ENCODE peak calls at places on chromosome 6, in four cellular contexts. One of them, this sample, is unnamed.

GRCh38 chr6:155201461-155202226 is 62.2 kb upstream of the CLDN20 start:
- DNase-seq in NB4: no peak
- DNase-seq in WTC11: no peak
- DNase-seq in stimulated activated CD8-positive, alpha-beta memory T cell treated with anti-CD3 and anti-CD28 coated beads, Interleukin-12 subunit alpha, Interleukin-12 subunit beta, amount 100 ng/mL, for 4 hours: no peak
- DNase-seq in this sample: no peak

GRCh38 chr6:135922170-135922569 is 70.7 kb downstream of the PDE7B start:
- DNase-seq in NB4: peak
- DNase-seq in WTC11: no peak
- DNase-seq in stimulated activated CD8-positive, alpha-beta memory T cell treated with anti-CD3 and anti-CD28 coated beads, Interleukin-12 subunit alpha, Interleukin-12 subunit beta, amount 100 ng/mL, for 4 hours: no peak
- DNase-seq in this sample: no peak

GRCh38 chr6:112806163-112806900 is 459.2 kb downstream of the RFPL4B start:
- DNase-seq in NB4: no peak
- DNase-seq in WTC11: no peak
- DNase-seq in stimulated activated CD8-positive, alpha-beta memory T cell treated with anti-CD3 and anti-CD28 coated beads, Interleukin-12 subunit alpha, Interleukin-12 subunit beta, amount 100 ng/mL, for 4 hours: no peak
- DNase-seq in this sample: no peak

GRCh38 chr6:21836292-21836691 is 242.7 kb downstream of the SOX4 start:
- DNase-seq in NB4: no peak
- DNase-seq in WTC11: no peak
- DNase-seq in stimulated activated CD8-positive, alpha-beta memory T cell treated with anti-CD3 and anti-CD28 coated beads, Interleukin-12 subunit alpha, Interleukin-12 subunit beta, amount 100 ng/mL, for 4 hours: no peak
- DNase-seq in this sample: no peak

GRCh38 chr6:166275714-166276166 is 32.5 kb downstream of the PRR18 start:
- DNase-seq in NB4: peak
- DNase-seq in WTC11: peak
- DNase-seq in stimulated activated CD8-positive, alpha-beta memory T cell treated with anti-CD3 and anti-CD28 coated beads, Interleukin-12 subunit alpha, Interleukin-12 subunit beta, amount 100 ng/mL, for 4 hours: peak
- DNase-seq in this sample: peak

GRCh38 chr6:5012531-5012930 is 8.7 kb upstream of the RPP40 start:
- DNase-seq in NB4: peak
- DNase-seq in WTC11: no peak
- DNase-seq in stimulated activated CD8-positive, alpha-beta memory T cell treated with anti-CD3 and anti-CD28 coated beads, Interleukin-12 subunit alpha, Interleukin-12 subunit beta, amount 100 ng/mL, for 4 hours: no peak
- DNase-seq in this sample: peak

GRCh38 chr6:167420858-167421766 is 96.2 kb downstream of the TTLL2 start:
- DNase-seq in NB4: no peak
- DNase-seq in WTC11: no peak
- DNase-seq in stimulated activated CD8-positive, alpha-beta memory T cell treated with anti-CD3 and anti-CD28 coated beads, Interleukin-12 subunit alpha, Interleukin-12 subunit beta, amount 100 ng/mL, for 4 hours: no peak
- DNase-seq in this sample: no peak

GRCh38 chr6:166626177-166627038 is 643 bp downstream of the RPS6KA2 start:
- DNase-seq in NB4: peak
- DNase-seq in WTC11: peak
- DNase-seq in stimulated activated CD8-positive, alpha-beta memory T cell treated with anti-CD3 and anti-CD28 coated beads, Interleukin-12 subunit alpha, Interleukin-12 subunit beta, amount 100 ng/mL, for 4 hours: peak
- DNase-seq in this sample: no peak

GRCh38 chr6:156396068-156396771 is 381.0 kb upstream of the ARID1B start:
- DNase-seq in NB4: no peak
- DNase-seq in WTC11: no peak
- DNase-seq in stimulated activated CD8-positive, alpha-beta memory T cell treated with anti-CD3 and anti-CD28 coated beads, Interleukin-12 subunit alpha, Interleukin-12 subunit beta, amount 100 ng/mL, for 4 hours: no peak
- DNase-seq in this sample: no peak

GRCh38 chr6:137678451-137678850 is 184.3 kb upstream of the OLIG3 start:
- DNase-seq in NB4: no peak
- DNase-seq in WTC11: no peak
- DNase-seq in stimulated activated CD8-positive, alpha-beta memory T cell treated with anti-CD3 and anti-CD28 coated beads, Interleukin-12 subunit alpha, Interleukin-12 subunit beta, amount 100 ng/mL, for 4 hours: no peak
- DNase-seq in this sample: no peak

GRCh38 chr6:26312501-26313390 is 52.3 kb upstream of the BTN3A2 start:
- DNase-seq in NB4: peak
- DNase-seq in WTC11: peak
- DNase-seq in stimulated activated CD8-positive, alpha-beta memory T cell treated with anti-CD3 and anti-CD28 coated beads, Interleukin-12 subunit alpha, Interleukin-12 subunit beta, amount 100 ng/mL, for 4 hours: peak
- DNase-seq in this sample: peak

GRCh38 chr6:33249732-33250625 is 21.7 kb downstream of the VPS52 start:
- DNase-seq in NB4: peak
- DNase-seq in WTC11: no peak
- DNase-seq in stimulated activated CD8-positive, alpha-beta memory T cell treated with anti-CD3 and anti-CD28 coated beads, Interleukin-12 subunit alpha, Interleukin-12 subunit beta, amount 100 ng/mL, for 4 hours: no peak
- DNase-seq in this sample: no peak

GRCh38 chr6:2158596-2159271 is 86.7 kb downstream of the GMDS start:
- DNase-seq in NB4: peak
- DNase-seq in WTC11: peak
- DNase-seq in stimulated activated CD8-positive, alpha-beta memory T cell treated with anti-CD3 and anti-CD28 coated beads, Interleukin-12 subunit alpha, Interleukin-12 subunit beta, amount 100 ng/mL, for 4 hours: no peak
- DNase-seq in this sample: peak

GRCh38 chr6:144809969-144810368 is 524.8 kb downstream of the UTRN start:
- DNase-seq in NB4: no peak
- DNase-seq in WTC11: no peak
- DNase-seq in stimulated activated CD8-positive, alpha-beta memory T cell treated with anti-CD3 and anti-CD28 coated beads, Interleukin-12 subunit alpha, Interleukin-12 subunit beta, amount 100 ng/mL, for 4 hours: no peak
- DNase-seq in this sample: no peak

GRCh38 chr6:31918069-31918725 is 9.3 kb upstream of the C2 start:
- DNase-seq in NB4: peak
- DNase-seq in WTC11: no peak
- DNase-seq in stimulated activated CD8-positive, alpha-beta memory T cell treated with anti-CD3 and anti-CD28 coated beads, Interleukin-12 subunit alpha, Interleukin-12 subunit beta, amount 100 ng/mL, for 4 hours: no peak
- DNase-seq in this sample: peak

GRCh38 chr6:31190488-31190887 is 20.0 kb upstream of the POU5F1 start:
- DNase-seq in NB4: no peak
- DNase-seq in WTC11: no peak
- DNase-seq in stimulated activated CD8-positive, alpha-beta memory T cell treated with anti-CD3 and anti-CD28 coated beads, Interleukin-12 subunit alpha, Interleukin-12 subunit beta, amount 100 ng/mL, for 4 hours: no peak
- DNase-seq in this sample: no peak

GRCh38 chr6:167827062-167827587 is 414 bp downstream of the AFDN start:
- DNase-seq in NB4: no peak
- DNase-seq in WTC11: peak
- DNase-seq in stimulated activated CD8-positive, alpha-beta memory T cell treated with anti-CD3 and anti-CD28 coated beads, Interleukin-12 subunit alpha, Interleukin-12 subunit beta, amount 100 ng/mL, for 4 hours: no peak
- DNase-seq in this sample: no peak

GRCh38 chr6:118644007-118644406 is 7.4 kb downstream of the CEP85L start:
- DNase-seq in NB4: no peak
- DNase-seq in WTC11: no peak
- DNase-seq in stimulated activated CD8-positive, alpha-beta memory T cell treated with anti-CD3 and anti-CD28 coated beads, Interleukin-12 subunit alpha, Interleukin-12 subunit beta, amount 100 ng/mL, for 4 hours: no peak
- DNase-seq in this sample: no peak

GRCh38 chr6:34657307-34657978 is 39.1 kb downstream of the ILRUN start:
- DNase-seq in NB4: peak
- DNase-seq in WTC11: no peak
- DNase-seq in stimulated activated CD8-positive, alpha-beta memory T cell treated with anti-CD3 and anti-CD28 coated beads, Interleukin-12 subunit alpha, Interleukin-12 subunit beta, amount 100 ng/mL, for 4 hours: no peak
- DNase-seq in this sample: peak

GRCh38 chr6:81382852-81383251 is 369.6 kb downstream of the TENT5A start:
- DNase-seq in NB4: no peak
- DNase-seq in WTC11: no peak
- DNase-seq in stimulated activated CD8-positive, alpha-beta memory T cell treated with anti-CD3 and anti-CD28 coated beads, Interleukin-12 subunit alpha, Interleukin-12 subunit beta, amount 100 ng/mL, for 4 hours: no peak
- DNase-seq in this sample: no peak

GRCh38 chr6:113742342-113742741 is 114.8 kb upstream of the MARCKS start:
- DNase-seq in NB4: no peak
- DNase-seq in WTC11: no peak
- DNase-seq in stimulated activated CD8-positive, alpha-beta memory T cell treated with anti-CD3 and anti-CD28 coated beads, Interleukin-12 subunit alpha, Interleukin-12 subunit beta, amount 100 ng/mL, for 4 hours: no peak
- DNase-seq in this sample: no peak

GRCh38 chr6:156778615-156779205 is 1.5 kb downstream of the ARID1B start:
- DNase-seq in NB4: peak
- DNase-seq in WTC11: no peak
- DNase-seq in stimulated activated CD8-positive, alpha-beta memory T cell treated with anti-CD3 and anti-CD28 coated beads, Interleukin-12 subunit alpha, Interleukin-12 subunit beta, amount 100 ng/mL, for 4 hours: peak
- DNase-seq in this sample: peak

GRCh38 chr6:56814802-56815201 is 140.1 kb upstream of the BEND6 start:
- DNase-seq in NB4: no peak
- DNase-seq in WTC11: no peak
- DNase-seq in stimulated activated CD8-positive, alpha-beta memory T cell treated with anti-CD3 and anti-CD28 coated beads, Interleukin-12 subunit alpha, Interleukin-12 subunit beta, amount 100 ng/mL, for 4 hours: no peak
- DNase-seq in this sample: no peak

GRCh38 chr6:158869010-158869603 is 49.9 kb upstream of the EZR start:
- DNase-seq in NB4: no peak
- DNase-seq in WTC11: no peak
- DNase-seq in stimulated activated CD8-positive, alpha-beta memory T cell treated with anti-CD3 and anti-CD28 coated beads, Interleukin-12 subunit alpha, Interleukin-12 subunit beta, amount 100 ng/mL, for 4 hours: no peak
- DNase-seq in this sample: peak

GRCh38 chr6:106452628-106453027 is 92.1 kb downstream of the CRYBG1 start:
- DNase-seq in NB4: no peak
- DNase-seq in WTC11: no peak
- DNase-seq in stimulated activated CD8-positive, alpha-beta memory T cell treated with anti-CD3 and anti-CD28 coated beads, Interleukin-12 subunit alpha, Interleukin-12 subunit beta, amount 100 ng/mL, for 4 hours: no peak
- DNase-seq in this sample: no peak

GRCh38 chr6:28565823-28566526 is 40.3 kb downstream of the GPX5 start:
- DNase-seq in NB4: peak
- DNase-seq in WTC11: no peak
- DNase-seq in stimulated activated CD8-positive, alpha-beta memory T cell treated with anti-CD3 and anti-CD28 coated beads, Interleukin-12 subunit alpha, Interleukin-12 subunit beta, amount 100 ng/mL, for 4 hours: no peak
- DNase-seq in this sample: peak

GRCh38 chr6:50586074-50586473 is 127.3 kb upstream of the TFAP2D start:
- DNase-seq in NB4: no peak
- DNase-seq in WTC11: peak
- DNase-seq in stimulated activated CD8-positive, alpha-beta memory T cell treated with anti-CD3 and anti-CD28 coated beads, Interleukin-12 subunit alpha, Interleukin-12 subunit beta, amount 100 ng/mL, for 4 hours: no peak
- DNase-seq in this sample: no peak

GRCh38 chr6:82371799-82372508 is 8.3 kb downstream of the TPBG start:
- DNase-seq in NB4: no peak
- DNase-seq in WTC11: no peak
- DNase-seq in stimulated activated CD8-positive, alpha-beta memory T cell treated with anti-CD3 and anti-CD28 coated beads, Interleukin-12 subunit alpha, Interleukin-12 subunit beta, amount 100 ng/mL, for 4 hours: no peak
- DNase-seq in this sample: no peak

GRCh38 chr6:116665464-116665863 is 3.1 kb downstream of the ZUP1 start:
- DNase-seq in NB4: no peak
- DNase-seq in WTC11: no peak
- DNase-seq in stimulated activated CD8-positive, alpha-beta memory T cell treated with anti-CD3 and anti-CD28 coated beads, Interleukin-12 subunit alpha, Interleukin-12 subunit beta, amount 100 ng/mL, for 4 hours: no peak
- DNase-seq in this sample: no peak

GRCh38 chr6:108609276-108609769 is 48.6 kb downstream of the FOXO3 start:
- DNase-seq in NB4: no peak
- DNase-seq in WTC11: no peak
- DNase-seq in stimulated activated CD8-positive, alpha-beta memory T cell treated with anti-CD3 and anti-CD28 coated beads, Interleukin-12 subunit alpha, Interleukin-12 subunit beta, amount 100 ng/mL, for 4 hours: no peak
- DNase-seq in this sample: no peak

GRCh38 chr6:47669684-47670515 is 28.5 kb upstream of the ADGRF4 start:
- DNase-seq in NB4: no peak
- DNase-seq in WTC11: peak
- DNase-seq in stimulated activated CD8-positive, alpha-beta memory T cell treated with anti-CD3 and anti-CD28 coated beads, Interleukin-12 subunit alpha, Interleukin-12 subunit beta, amount 100 ng/mL, for 4 hours: no peak
- DNase-seq in this sample: peak

GRCh38 chr6:151240861-151241642 is 1.3 kb downstream of the AKAP12 start:
- DNase-seq in NB4: no peak
- DNase-seq in WTC11: peak
- DNase-seq in stimulated activated CD8-positive, alpha-beta memory T cell treated with anti-CD3 and anti-CD28 coated beads, Interleukin-12 subunit alpha, Interleukin-12 subunit beta, amount 100 ng/mL, for 4 hours: no peak
- DNase-seq in this sample: no peak

GRCh38 chr6:27294409-27294808 is 17.7 kb downstream of the POM121L2 start:
- DNase-seq in NB4: no peak
- DNase-seq in WTC11: no peak
- DNase-seq in stimulated activated CD8-positive, alpha-beta memory T cell treated with anti-CD3 and anti-CD28 coated beads, Interleukin-12 subunit alpha, Interleukin-12 subunit beta, amount 100 ng/mL, for 4 hours: no peak
- DNase-seq in this sample: peak

GRCh38 chr6:11009353-11009752 is 34.8 kb downstream of the ELOVL2 start:
- DNase-seq in NB4: no peak
- DNase-seq in WTC11: no peak
- DNase-seq in stimulated activated CD8-positive, alpha-beta memory T cell treated with anti-CD3 and anti-CD28 coated beads, Interleukin-12 subunit alpha, Interleukin-12 subunit beta, amount 100 ng/mL, for 4 hours: no peak
- DNase-seq in this sample: no peak

This sample was measured in OCI-M1.